ENCODE peak calls at places on chromosome 3, in eight cellular contexts. N is stimulated activated CD4-positive, alpha-beta T cell treated with anti-CD3 and anti-CD28 coated beads, Interleukin-4, amount 100 ng/mL, for 24 hours; V is CD8-positive, alpha-beta T cell; M is NCI-H1694; K is adrenal gland; A is left ventricle myocardium inferior; S is GM03348; G is activated T-cell treated with anti-CD3 and anti-CD28 coated beads, Interleukin-2, amount 50 U/mL, for 72 hours. X is an unnamed sample.
A peak's percentile ranks its signal among the peaks of the same experiment; 100 is the strongest.

GRCh38 chr3:44021646-44022594 is 219.8 kb upstream of the TOPAZ1 start:
- DNase-seq in K (no peak), M (no peak), N (no peak), A (no peak), G (no peak), S (peak; percentile 42), V (no peak), X (no peak)

GRCh38 chr3:128991355-128991895 is 2.5 kb downstream of the CFAP92 start:
- DNase-seq in M (no peak), N (no peak), V (no peak), S (no peak), A (no peak), K (no peak), G (no peak), X (no peak)

GRCh38 chr3:141338881-141339280 is 29.4 kb upstream of the ZBTB38 start:
- DNase-seq in V (no peak), S (no peak), K (no peak), G (no peak), N (no peak), M (no peak), A (no peak), X (no peak)

GRCh38 chr3:122299872-122300460 is 25.1 kb upstream of the CSTA start:
- DNase-seq in A (no peak), V (no peak), K (no peak), S (no peak), G (peak; percentile 51), N (peak; percentile 53), M (peak; percentile 31), X (no peak)

GRCh38 chr3:184486614-184487013 is 75.0 kb upstream of the EPHB3 start:
- DNase-seq in S (no peak), N (no peak), V (no peak), M (peak; percentile 97), A (no peak), G (no peak), K (no peak), X (no peak)

GRCh38 chr3:58835075-58835474 is 168.5 kb upstream of the FAM3D start:
- DNase-seq in M (no peak), S (peak; percentile 56), G (no peak), K (no peak), A (no peak), N (no peak), V (no peak), X (no peak)

GRCh38 chr3:165192610-165193192 is 3.5 kb downstream of the SLITRK3 start:
- DNase-seq in N (no peak), K (no peak), A (no peak), V (no peak), M (no peak), S (no peak), G (no peak), X (peak; percentile 52)

GRCh38 chr3:11335056-11335608 is 62.9 kb downstream of the ATG7 start:
- DNase-seq in S (peak; percentile 79), A (no peak), K (no peak), V (peak; percentile 13), N (peak; percentile 33), M (peak; percentile 12), G (peak; percentile 7), X (no peak)

GRCh38 chr3:16936233-16936632 is 51.5 kb downstream of the PLCL2 start:
- DNase-seq in K (no peak), G (no peak), A (no peak), S (no peak), V (no peak), N (no peak), M (no peak), X (no peak)

GRCh38 chr3:159840900-159841299 is 147.7 kb upstream of the IL12A start:
- DNase-seq in K (no peak), S (no peak), G (no peak), N (no peak), A (no peak), M (no peak), V (no peak), X (no peak)

GRCh38 chr3:133474251-133474801 is 74.5 kb downstream of the BFSP2 start:
- DNase-seq in A (peak; percentile 72), K (no peak), G (no peak), S (peak; percentile 49), N (no peak), M (peak; percentile 72), V (no peak), X (no peak)

GRCh38 chr3:178078933-178079332 is 457.3 kb upstream of the KCNMB2 start:
- DNase-seq in S (peak; percentile 12), K (peak; percentile 72), G (no peak), N (no peak), V (no peak), M (no peak), A (no peak), X (no peak)

GRCh38 chr3:74546426-74546825 is 68.0 kb downstream of the CNTN3 start:
- DNase-seq in S (peak; percentile 6), A (no peak), V (no peak), K (no peak), N (no peak), M (no peak), G (no peak), X (no peak)

GRCh38 chr3:2540115-2540514 is 441.4 kb downstream of the CNTN4 start:
- DNase-seq in V (no peak), M (no peak), K (no peak), N (no peak), S (no peak), G (peak; percentile 18), A (no peak), X (no peak)

GRCh38 chr3:94082412-94082937 is 19.6 kb downstream of the NSUN3 start:
- DNase-seq in G (no peak), N (no peak), S (no peak), M (no peak), V (no peak), A (no peak), K (no peak), X (peak; percentile 13)

GRCh38 chr3:13894096-13894811 is 14.4 kb upstream of the WNT7A start:
- DNase-seq in S (no peak), A (no peak), K (no peak), N (no peak), M (no peak), G (no peak), V (no peak), X (no peak)

GRCh38 chr3:88150371-88150770 is 612 bp downstream of the C3orf38 start:
- DNase-seq in G (peak; percentile 39), K (no peak), S (peak; percentile 5), M (no peak), A (no peak), V (no peak), N (peak; percentile 32), X (no peak)

GRCh38 chr3:172904817-172905479 is 154.4 kb downstream of the ECT2 start:
- DNase-seq in G (no peak), S (no peak), A (no peak), M (no peak), N (no peak), K (no peak), V (no peak), X (no peak)

GRCh38 chr3:63467392-63467791 is 185.1 kb upstream of the SNTN start:
- DNase-seq in V (no peak), K (no peak), N (no peak), M (no peak), A (no peak), G (no peak), S (no peak), X (no peak)

GRCh38 chr3:57423335-57423734 is 120.8 kb downstream of the DNAH12 start:
- DNase-seq in S (no peak), A (no peak), M (no peak), G (no peak), V (no peak), N (no peak), K (no peak), X (no peak)

GRCh38 chr3:82461049-82461889 is 699.8 kb upstream of the GBE1 start:
- DNase-seq in G (no peak), K (no peak), V (no peak), M (no peak), A (no peak), N (no peak), S (no peak), X (no peak)

GRCh38 chr3:154794383-154794782 is 285.7 kb upstream of the MME start:
- DNase-seq in A (no peak), G (no peak), V (no peak), S (peak; percentile 32), M (no peak), N (no peak), K (no peak), X (no peak)

GRCh38 chr3:185656321-185656840 is 70.3 kb downstream of the SENP2 start:
- DNase-seq in N (no peak), V (no peak), S (peak; percentile 92), K (peak; percentile 89), M (no peak), A (peak; percentile 51), G (no peak), X (no peak)

GRCh38 chr3:136835817-136836510 is 17.0 kb downstream of the SLC35G2 start:
- DNase-seq in A (no peak), V (no peak), G (no peak), N (no peak), M (no peak), K (no peak), S (no peak), X (no peak)

GRCh38 chr3:102114264-102114979 is 265.1 kb downstream of the NFKBIZ start:
- DNase-seq in G (peak; percentile 52), M (no peak), N (peak; percentile 23), K (no peak), S (no peak), V (peak; percentile 40), A (no peak), X (no peak)

GRCh38 chr3:138935864-138936762 is 10.8 kb downstream of the FOXL2 start:
- DNase-seq in V (peak; percentile 72), N (peak; percentile 72), G (peak; percentile 77), A (peak; percentile 75), M (peak; percentile 61), S (peak; percentile 93), K (peak; percentile 91), X (peak; percentile 28)

GRCh38 chr3:38000242-38000916 is 9.8 kb downstream of the VILL start:
- DNase-seq in S (no peak), G (no peak), M (no peak), V (no peak), K (no peak), N (no peak), A (no peak), X (no peak)

GRCh38 chr3:30672959-30673358 is 66.6 kb downstream of the TGFBR2 start:
- DNase-seq in M (no peak), N (no peak), K (no peak), G (no peak), S (no peak), A (no peak), V (no peak), X (no peak)

GRCh38 chr3:49469876-49470713 is at the start of gene DAG1:
- DNase-seq in M (peak; percentile 28), A (peak; percentile 98), G (peak; percentile 97), K (peak; percentile 99), N (peak; percentile 96), S (peak; percentile 98), V (peak; percentile 95), X (peak; percentile 95)

GRCh38 chr3:21271606-21272016 is 479.4 kb downstream of the ZNF385D start:
- DNase-seq in K (no peak), A (no peak), N (no peak), G (no peak), M (no peak), S (no peak), V (no peak), X (no peak)

GRCh38 chr3:28243424-28244106 is 2.1 kb downstream of the CMC1 start:
- DNase-seq in A (no peak), K (no peak), M (no peak), N (no peak), S (no peak), V (no peak), G (no peak), X (no peak)

GRCh38 chr3:14780927-14781507 is 37.7 kb upstream of the FGD5 start:
- DNase-seq in A (peak; percentile 64), K (peak; percentile 38), M (no peak), G (peak; percentile 38), V (no peak), N (no peak), S (peak; percentile 67), X (no peak)

GRCh38 chr3:50111757-50112156 is 23.0 kb downstream of the RBM5 start:
- DNase-seq in V (no peak), S (no peak), G (no peak), K (no peak), N (no peak), A (no peak), M (no peak), X (no peak)

GRCh38 chr3:33141006-33141405 is 27.2 kb downstream of the CRTAP start:
- DNase-seq in V (no peak), G (no peak), N (no peak), K (no peak), A (no peak), S (no peak), M (no peak), X (no peak)

X was measured in caudate nucleus.